ENCODE peak calls at places on chromosomes 5 and 9, in seven cellular contexts. L is neuronal stem cell, A is IMR-90, F is trophoblast cell, C is H9, I is mesendoderm, P is H1. D is an unnamed sample.

GRCh38 chr5:179804599-179804947 is 2.1 kb downstream of the MGAT4B start:
- DNase-seq in L (no peak), A (no peak), F (no peak), C (no peak), I (no peak), P (no peak), D (no peak)

GRCh38 chr9:93575706-93576295 is 583 bp upstream of the PHF2 start:
- DNase-seq in L (peak), A (peak), F (peak), C (no peak), I (peak), P (no peak), D (peak)

GRCh38 chr5:152711996-152712395 is 306.9 kb upstream of the NMUR2 start:
- DNase-seq in L (no peak), A (no peak), F (peak), C (no peak), I (no peak), P (no peak), D (no peak)

GRCh38 chr9:88420227-88420626 is 32.0 kb downstream of the SPIN1 start:
- DNase-seq in L (no peak), A (no peak), F (peak), C (no peak), I (no peak), P (no peak), D (peak)

GRCh38 chr5:154477382-154478223 is 424 bp downstream of the HAND1 start:
- DNase-seq in L (peak), A (peak), F (peak), C (peak), I (peak), P (no peak), D (peak)

GRCh38 chr9:37787059-37787458 is 2.2 kb upstream of the EXOSC3 start:
- DNase-seq in L (no peak), A (no peak), F (no peak), C (peak), I (no peak), P (no peak), D (no peak)

GRCh38 chr9:107612136-107612535 is 122.6 kb upstream of the KLF4 start:
- DNase-seq in L (no peak), A (no peak), F (peak), C (no peak), I (no peak), P (no peak), D (no peak)

GRCh38 chr9:105244996-105245719 is 707 bp downstream of the SLC44A1 start:
- DNase-seq in L (peak), A (no peak), F (peak), C (peak), I (peak), P (peak), D (peak)

GRCh38 chr5:143955140-143955539 is 143.2 kb downstream of the HMHB1 start:
- DNase-seq in L (no peak), A (peak), F (no peak), C (no peak), I (no peak), P (no peak), D (peak)

GRCh38 chr5:176734756-176735342 is 75.5 kb upstream of the UNC5A start:
- DNase-seq in L (no peak), A (no peak), F (no peak), C (peak), I (no peak), P (no peak), D (no peak)

GRCh38 chr9:83384214-83384613 is 154.0 kb downstream of the FRMD3 start:
- DNase-seq in L (no peak), A (no peak), F (no peak), C (no peak), I (no peak), P (no peak), D (no peak)

GRCh38 chr5:89246252-89246651 is 363.3 kb upstream of the MEF2C start:
- DNase-seq in L (no peak), A (peak), F (no peak), C (no peak), I (no peak), P (no peak), D (peak)

GRCh38 chr9:125835655-125836054 is 88.5 kb downstream of the PBX3 start:
- DNase-seq in L (no peak), A (no peak), F (no peak), C (no peak), I (no peak), P (no peak), D (no peak)

GRCh38 chr5:92634883-92635282 is 946.1 kb downstream of the NR2F1-AS1 start:
- DNase-seq in L (no peak), A (no peak), F (no peak), C (no peak), I (no peak), P (no peak), D (no peak)

GRCh38 chr5:77640577-77641396 is 2.3 kb upstream of the OTP start:
- DNase-seq in L (no peak), A (no peak), F (no peak), C (peak), I (peak), P (no peak), D (no peak)

GRCh38 chr5:180424094-180424493 is 70.1 kb upstream of the CNOT6 start:
- DNase-seq in L (no peak), A (no peak), F (no peak), C (no peak), I (no peak), P (no peak), D (no peak)

GRCh38 chr9:119179701-119180100 is 189.5 kb downstream of the BRINP1 start:
- DNase-seq in L (no peak), A (no peak), F (no peak), C (no peak), I (peak), P (no peak), D (no peak)

GRCh38 chr9:12765399-12765798 is 9.4 kb upstream of the LURAP1L start:
- DNase-seq in L (no peak), A (no peak), F (no peak), C (no peak), I (no peak), P (no peak), D (no peak)
- H3K23ac ChIP-seq in L (no peak), A (no peak), F (no peak), C (no peak), I (no peak), P (no peak), D (no peak)

GRCh38 chr5:52994266-52994665 is 5.1 kb downstream of the ITGA2 start:
- DNase-seq in L (no peak), A (peak), F (no peak), C (no peak), I (no peak), P (no peak), D (no peak)
- H3K23ac ChIP-seq in L (no peak), A (peak), F (no peak), C (no peak), I (no peak), P (no peak), D (no peak)

DNA sequence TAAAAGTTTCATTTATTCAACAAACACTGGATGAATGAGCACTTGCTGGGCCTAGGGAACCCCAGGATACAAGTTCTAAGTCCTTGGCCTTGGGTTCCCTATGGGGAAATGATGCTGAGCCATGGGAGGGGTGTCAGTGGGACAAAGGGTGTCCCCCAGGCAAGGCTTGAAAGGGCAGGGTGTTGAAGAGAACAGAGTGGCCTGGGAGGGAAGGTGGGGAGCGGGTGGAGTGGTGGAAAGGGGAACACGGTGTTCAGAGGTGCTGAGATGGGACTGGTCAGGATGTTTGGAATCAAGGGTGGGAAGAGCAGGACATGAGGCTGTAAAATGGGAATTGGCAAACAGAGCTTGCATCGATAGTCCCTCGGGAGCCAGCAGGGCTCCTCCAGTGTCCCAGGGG is 61.8 kb downstream of the PPARGC1B start:
- DNase-seq in L (no peak), A (no peak), F (no peak), C (no peak), I (no peak), P (no peak), D (no peak)
- H3K23ac ChIP-seq in L (no peak), A (no peak), F (no peak), C (no peak), I (no peak), P (no peak), D (no peak)

DNA sequence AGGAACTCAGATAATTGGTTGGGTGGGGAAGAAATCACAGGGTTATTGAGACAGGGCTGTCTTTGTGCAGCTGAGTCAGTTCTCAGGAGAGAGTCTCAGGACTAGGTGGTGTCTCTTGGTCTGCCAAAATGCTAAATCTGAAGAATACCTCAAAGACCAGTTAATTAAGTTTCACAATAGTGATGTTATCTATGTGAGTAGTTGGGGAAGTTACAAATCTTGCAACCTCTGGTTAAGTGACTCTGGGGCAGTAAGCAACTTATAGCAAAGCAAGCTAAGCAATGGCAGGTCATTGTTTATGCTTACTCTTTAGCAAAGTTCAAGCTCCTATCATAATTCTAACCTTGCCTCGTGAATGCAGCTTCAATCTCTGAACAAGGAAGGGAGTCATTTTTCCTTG is 53.6 kb downstream of the GIN1 start:
- DNase-seq in L (no peak), A (no peak), F (peak), C (no peak), I (peak), P (no peak), D (peak)
- H3K23ac ChIP-seq in L (no peak), A (no peak), F (no peak), C (no peak), I (no peak), P (no peak), D (no peak)

GRCh38 chr5:10812218-10812617 is 51.2 kb upstream of the DAP start:
- DNase-seq in L (no peak), A (no peak), F (no peak), C (no peak), I (no peak), P (no peak), D (no peak)
- H3K23ac ChIP-seq in L (no peak), A (no peak), F (no peak), C (no peak), I (no peak), P (no peak), D (no peak)

DNA sequence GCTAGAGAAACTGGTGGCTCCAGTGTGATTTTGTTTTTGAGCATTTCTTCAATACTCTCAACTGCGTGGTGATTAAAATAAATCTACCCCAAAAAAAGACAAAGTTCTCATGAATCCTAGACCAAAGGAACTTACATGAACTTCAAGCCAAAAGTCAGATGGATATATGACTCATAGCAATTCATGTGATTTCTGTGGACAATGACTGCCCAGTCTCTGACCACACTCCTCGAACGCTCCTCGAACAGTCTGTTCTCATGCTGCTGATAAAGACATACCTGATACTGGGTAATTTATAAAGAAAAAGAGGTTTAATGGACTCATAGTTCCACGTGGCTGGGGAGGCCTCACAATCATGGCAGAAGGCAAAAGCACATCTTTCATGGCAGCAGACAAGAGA is 46.4 kb upstream of the CEP78 start:
- DNase-seq in L (no peak), A (no peak), F (peak), C (no peak), I (no peak), P (no peak), D (no peak)
- H3K23ac ChIP-seq in L (no peak), A (no peak), F (no peak), C (no peak), I (no peak), P (no peak), D (no peak)

DNA sequence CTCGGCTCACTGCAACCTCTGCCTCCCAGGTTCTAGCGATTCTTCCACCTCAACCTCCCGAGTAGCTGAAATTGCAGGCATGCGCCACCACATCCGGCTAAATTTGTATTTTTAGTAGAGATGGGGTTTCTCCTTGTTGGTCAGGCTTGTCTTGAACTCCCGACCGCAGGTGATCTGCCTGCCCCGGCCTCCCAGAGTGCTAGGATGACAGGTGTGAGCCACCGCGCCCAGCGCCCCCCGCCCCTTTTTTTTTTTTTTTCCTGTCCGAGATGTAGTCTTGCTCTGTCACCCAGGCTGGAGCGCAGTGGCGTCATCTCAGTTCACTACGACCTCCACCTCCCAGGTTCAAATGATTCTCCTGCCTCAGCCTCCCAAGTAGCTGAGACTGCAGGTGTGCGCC is 6.6 kb downstream of the ATP6V1G1 start:
- DNase-seq in L (no peak), A (no peak), F (no peak), C (no peak), I (no peak), P (no peak), D (no peak)
- H3K23ac ChIP-seq in L (no peak), A (no peak), F (no peak), C (no peak), I (no peak), P (no peak), D (no peak)

DNA sequence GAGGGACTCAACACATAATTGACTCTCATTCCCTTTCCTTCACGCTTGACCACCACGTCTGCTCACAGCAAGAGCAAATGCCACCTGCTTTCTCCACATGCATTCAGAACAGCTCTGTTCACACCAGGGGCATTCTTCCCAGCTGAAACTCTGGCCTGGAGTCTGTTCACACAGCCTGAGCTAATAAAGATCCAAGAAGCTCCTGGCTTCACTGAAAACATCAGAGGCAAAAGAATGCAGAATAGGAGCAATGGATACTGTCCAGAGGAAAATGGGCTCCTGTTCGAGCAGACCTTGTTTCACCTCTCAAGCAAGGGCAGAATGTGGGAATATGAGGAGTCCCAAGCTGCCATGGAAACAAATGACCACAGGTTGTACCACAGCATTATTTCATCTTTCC is 402.7 kb upstream of the TNC start:
- DNase-seq in L (no peak), A (no peak), F (no peak), C (no peak), I (no peak), P (no peak), D (no peak)
- H3K23ac ChIP-seq in L (no peak), A (no peak), F (no peak), C (no peak), I (no peak), P (no peak), D (no peak)

D was measured in mesenchymal stem cell.